ENCODE peak calls at places on chromosomes 3 and 15, in four cellular contexts. One of them, this sample, is unnamed.

GRCh38 chr3:46968783-46969428 is 7.6 kb downstream of the CCDC12 start:
- DNase-seq in K562: no peak
- DNase-seq in H1: no peak
- DNase-seq in HepG2: no peak
- DNase-seq in this sample: no peak

GRCh38 chr3:159763466-159764210 is 225.0 kb upstream of the IL12A start:
- DNase-seq in K562: peak
- DNase-seq in H1: peak
- DNase-seq in HepG2: no peak
- DNase-seq in this sample: no peak

GRCh38 chr3:187430576-187430975 is 62.4 kb downstream of the RTP4 start:
- DNase-seq in K562: peak
- DNase-seq in H1: no peak
- DNase-seq in HepG2: no peak
- DNase-seq in this sample: no peak

GRCh38 chr15:51312754-51313390 is 25.5 kb downstream of the CYP19A1 start:
- DNase-seq in K562: no peak
- DNase-seq in H1: no peak
- DNase-seq in HepG2: peak
- DNase-seq in this sample: no peak

GRCh38 chr3:171264758-171265157 is 195.4 kb downstream of the TNIK start:
- DNase-seq in K562: no peak
- DNase-seq in H1: no peak
- DNase-seq in HepG2: no peak
- DNase-seq in this sample: no peak

GRCh38 chr15:70098461-70099166 is 897 bp upstream of the TLE3 start:
- DNase-seq in K562: peak
- DNase-seq in H1: peak
- DNase-seq in HepG2: peak
- DNase-seq in this sample: no peak

GRCh38 chr15:34682673-34683072 is 72.1 kb downstream of the GJD2 start:
- DNase-seq in K562: no peak
- DNase-seq in H1: no peak
- DNase-seq in HepG2: no peak
- DNase-seq in this sample: no peak

GRCh38 chr3:113560845-113561623 is 28.7 kb downstream of the SIDT1 start:
- DNase-seq in K562: no peak
- DNase-seq in H1: no peak
- DNase-seq in HepG2: no peak
- DNase-seq in this sample: no peak

GRCh38 chr3:47007482-47008257 is 28.2 kb downstream of the NBEAL2 start:
- DNase-seq in K562: no peak
- DNase-seq in H1: no peak
- DNase-seq in HepG2: no peak
- DNase-seq in this sample: no peak

GRCh38 chr3:179670311-179670710 is 17.5 kb downstream of the USP13 start:
- DNase-seq in K562: no peak
- DNase-seq in H1: peak
- DNase-seq in HepG2: no peak
- DNase-seq in this sample: no peak
- H3K27ac ChIP-seq in K562: no peak
- H3K27ac ChIP-seq in H1: no peak
- H3K27ac ChIP-seq in HepG2: no peak
- H3K27ac ChIP-seq in this sample: no peak

GRCh38 chr3:68207327-68207726 is 552.9 kb upstream of the SUCLG2 start:
- DNase-seq in K562: no peak
- DNase-seq in H1: no peak
- DNase-seq in HepG2: no peak
- DNase-seq in this sample: no peak

GRCh38 chr3:68211637-68212036 is 557.2 kb upstream of the SUCLG2 start:
- DNase-seq in K562: no peak
- DNase-seq in H1: no peak
- DNase-seq in HepG2: no peak
- DNase-seq in this sample: no peak

GRCh38 chr3:68206524-68207117 is 552.2 kb upstream of the SUCLG2 start:
- DNase-seq in K562: no peak
- DNase-seq in H1: no peak
- DNase-seq in HepG2: no peak
- DNase-seq in this sample: no peak
- TF ChIP-seq CTCF in K562: no peak
- TF ChIP-seq CTCF in H1: no peak
- TF ChIP-seq CTCF in HepG2: no peak
- TF ChIP-seq CTCF in this sample: no peak

GRCh38 chr3:22939349-22939748 is 263.8 kb upstream of the UBE2E2 start:
- DNase-seq in K562: no peak
- DNase-seq in H1: no peak
- DNase-seq in HepG2: no peak
- DNase-seq in this sample: no peak
- TF ChIP-seq GABPA in K562: no peak
- TF ChIP-seq GABPA in H1: no peak
- TF ChIP-seq GABPA in HepG2: no peak
- TF ChIP-seq GABPA in this sample: no peak

GRCh38 chr3:57093489-57093888 is 33.0 kb downstream of the SPATA12 start:
- DNase-seq in K562: no peak
- DNase-seq in H1: no peak
- DNase-seq in HepG2: no peak
- DNase-seq in this sample: no peak
- H3K27ac ChIP-seq in K562: no peak
- H3K27ac ChIP-seq in H1: no peak
- H3K27ac ChIP-seq in HepG2: no peak
- H3K27ac ChIP-seq in this sample: no peak

DNA sequence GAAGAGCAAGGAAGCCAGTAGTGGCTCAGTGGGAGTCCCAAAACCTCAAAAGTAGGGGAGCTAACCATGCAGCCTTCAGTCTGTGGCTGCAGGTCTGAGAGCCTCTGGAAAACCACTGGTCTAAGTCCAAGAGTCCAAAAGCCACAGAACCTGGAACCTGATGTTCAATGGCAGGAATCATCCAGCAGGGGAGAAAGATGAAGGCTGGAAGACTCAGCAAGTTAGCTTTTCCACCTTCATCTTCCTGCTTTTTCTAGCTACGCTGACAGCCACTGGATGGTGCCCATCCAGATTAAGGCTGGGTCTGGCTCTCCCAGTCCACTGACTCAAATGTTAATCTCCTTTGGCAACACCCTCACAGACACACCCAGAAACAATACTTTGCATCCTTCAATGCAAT is 626.3 kb downstream of the NAALADL2 start:
- DNase-seq in K562: no peak
- DNase-seq in H1: no peak
- DNase-seq in HepG2: no peak
- DNase-seq in this sample: no peak
- TF ChIP-seq CTCF in K562: no peak
- TF ChIP-seq CTCF in H1: no peak
- TF ChIP-seq CTCF in HepG2: no peak
- TF ChIP-seq CTCF in this sample: no peak

DNA sequence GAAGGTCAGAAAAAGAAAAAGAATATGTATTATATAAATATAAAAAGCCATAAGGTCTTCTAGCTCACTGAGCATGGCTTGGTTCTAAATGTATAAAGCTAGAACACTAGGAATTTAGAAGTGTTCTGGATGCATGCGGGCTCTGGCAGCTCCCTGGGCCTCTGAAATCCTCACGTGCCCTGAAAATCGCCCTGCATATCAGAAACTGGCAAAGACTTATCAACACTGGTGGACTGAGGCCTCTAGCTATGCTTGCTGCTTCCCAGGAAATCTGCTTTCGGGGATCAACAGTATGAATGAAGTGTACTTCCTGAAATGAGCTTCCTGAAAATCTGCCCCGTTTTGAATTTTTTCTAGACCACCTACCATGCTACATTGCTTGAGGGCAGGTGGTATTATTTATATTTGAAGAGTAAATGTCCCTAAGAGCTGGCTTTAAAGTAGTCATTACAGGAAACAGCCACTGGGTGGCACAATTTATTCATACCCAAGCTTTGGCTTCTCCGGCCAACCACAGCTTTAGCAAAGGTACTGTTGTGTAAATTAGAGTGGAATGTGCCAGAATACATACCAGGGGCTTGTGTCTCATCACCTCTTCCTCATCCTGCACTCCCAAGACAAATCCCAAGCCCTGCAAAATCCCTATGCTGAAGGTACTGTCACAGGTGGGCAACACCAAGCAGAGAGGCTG is 17.7 kb downstream of the CRTAP start:
- DNase-seq in K562: peak
- DNase-seq in H1: peak
- DNase-seq in HepG2: peak
- DNase-seq in this sample: peak
- TF ChIP-seq GABPA in K562: no peak
- TF ChIP-seq GABPA in H1: no peak
- TF ChIP-seq GABPA in HepG2: no peak
- TF ChIP-seq GABPA in this sample: no peak

GRCh38 chr15:74692327-74692726 is 3.5 kb downstream of the EDC3 start:
- DNase-seq in K562: no peak
- DNase-seq in H1: no peak
- DNase-seq in HepG2: no peak
- DNase-seq in this sample: no peak

GRCh38 chr15:74695597-74696397 is at the start of gene EDC3:
- DNase-seq in K562: peak
- DNase-seq in H1: peak
- DNase-seq in HepG2: peak
- DNase-seq in this sample: peak

GRCh38 chr15:74696808-74697207 is 984 bp upstream of the EDC3 start:
- DNase-seq in K562: no peak
- DNase-seq in H1: no peak
- DNase-seq in HepG2: peak
- DNase-seq in this sample: no peak

GRCh38 chr15:74696398-74696729 is 540 bp upstream of the EDC3 start:
- DNase-seq in K562: no peak
- DNase-seq in H1: no peak
- DNase-seq in HepG2: no peak
- DNase-seq in this sample: no peak
- H3K27ac ChIP-seq in K562: peak
- H3K27ac ChIP-seq in H1: peak
- H3K27ac ChIP-seq in HepG2: peak
- H3K27ac ChIP-seq in this sample: peak

GRCh38 chr3:175940243-175940642 is 1081.1 kb downstream of the NAALADL2 start:
- DNase-seq in K562: no peak
- DNase-seq in H1: no peak
- DNase-seq in HepG2: no peak
- DNase-seq in this sample: no peak

GRCh38 chr3:175941352-175941751 is 1082.2 kb downstream of the NAALADL2 start:
- DNase-seq in K562: peak
- DNase-seq in H1: peak
- DNase-seq in HepG2: no peak
- DNase-seq in this sample: peak

DNA sequence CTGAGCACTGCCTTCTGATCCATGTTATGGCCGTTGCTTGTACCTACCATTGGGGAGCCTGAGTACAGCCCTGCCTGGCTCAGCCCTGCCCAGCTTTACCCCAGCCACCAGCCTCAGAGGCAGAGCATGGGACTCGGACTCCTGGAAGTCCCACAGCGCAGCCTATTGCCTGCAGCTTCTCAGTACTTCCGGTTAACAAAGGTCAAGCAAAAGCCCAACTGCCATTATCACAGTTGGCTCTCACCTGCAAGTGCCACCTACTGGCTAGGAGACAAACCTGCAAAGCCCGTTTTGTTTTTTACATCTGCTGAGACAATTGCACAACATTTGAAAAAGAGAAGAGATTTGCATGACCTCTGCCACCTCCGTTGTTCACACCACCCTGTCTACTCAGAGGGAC is 1081.7 kb downstream of the NAALADL2 start:
- DNase-seq in K562: no peak
- DNase-seq in H1: peak
- DNase-seq in HepG2: peak
- DNase-seq in this sample: no peak
- TF ChIP-seq CTCF in K562: no peak
- TF ChIP-seq CTCF in H1: peak
- TF ChIP-seq CTCF in HepG2: no peak
- TF ChIP-seq CTCF in this sample: no peak

GRCh38 chr3:189572249-189572648 is 58.9 kb upstream of the TP63 start:
- DNase-seq in K562: no peak
- DNase-seq in H1: no peak
- DNase-seq in HepG2: no peak
- DNase-seq in this sample: no peak
- TF ChIP-seq GABPA in K562: no peak
- TF ChIP-seq GABPA in H1: no peak
- TF ChIP-seq GABPA in HepG2: no peak
- TF ChIP-seq GABPA in this sample: no peak

GRCh38 chr15:89794627-89795241 is 18.6 kb downstream of the MESP2 start:
- DNase-seq in K562: no peak
- DNase-seq in H1: no peak
- DNase-seq in HepG2: no peak
- DNase-seq in this sample: no peak
- H3K27ac ChIP-seq in K562: no peak
- H3K27ac ChIP-seq in H1: no peak
- H3K27ac ChIP-seq in HepG2: no peak
- H3K27ac ChIP-seq in this sample: no peak